ENCODE peak calls at places on chromosomes 7 and 10, in seven cellular contexts. One of them, this sample, is unnamed.

GRCh38 chr10:103874730-103875129 is 19.4 kb upstream of the SH3PXD2A start:
- DNase-seq in sigmoid colon: no peak
- DNase-seq in progenitor cell of endocrine pancreas: no peak
- DNase-seq in body of pancreas: no peak
- DNase-seq in GM06990: no peak
- DNase-seq in right lobe of liver: no peak
- DNase-seq in glutamatergic neuron: no peak
- DNase-seq in this sample: no peak

GRCh38 chr10:6667679-6668270 is 87.7 kb upstream of the PRKCQ start:
- DNase-seq in glutamatergic neuron: peak
- DNase-seq in progenitor cell of endocrine pancreas: peak
- DNase-seq in sigmoid colon: no peak
- DNase-seq in GM06990: no peak
- DNase-seq in right lobe of liver: no peak
- DNase-seq in body of pancreas: no peak
- DNase-seq in this sample: no peak

GRCh38 chr7:44367475-44368030 is 42.2 kb upstream of the CAMK2B start:
- DNase-seq in sigmoid colon: no peak
- DNase-seq in progenitor cell of endocrine pancreas: no peak
- DNase-seq in GM06990: no peak
- DNase-seq in right lobe of liver: no peak
- DNase-seq in glutamatergic neuron: no peak
- DNase-seq in body of pancreas: no peak
- DNase-seq in this sample: no peak

GRCh38 chr10:43953672-43954071 is 305.0 kb upstream of the ZNF32 start:
- DNase-seq in right lobe of liver: no peak
- DNase-seq in glutamatergic neuron: no peak
- DNase-seq in GM06990: no peak
- DNase-seq in progenitor cell of endocrine pancreas: no peak
- DNase-seq in sigmoid colon: no peak
- DNase-seq in body of pancreas: no peak
- DNase-seq in this sample: peak

GRCh38 chr7:150398965-150399320 is 19.8 kb downstream of the ZNF775 start:
- DNase-seq in right lobe of liver: no peak
- DNase-seq in sigmoid colon: peak
- DNase-seq in progenitor cell of endocrine pancreas: no peak
- DNase-seq in glutamatergic neuron: no peak
- DNase-seq in body of pancreas: no peak
- DNase-seq in GM06990: no peak
- DNase-seq in this sample: no peak

GRCh38 chr7:46757006-46757405 is 824.9 kb downstream of the TNS3 start:
- DNase-seq in progenitor cell of endocrine pancreas: no peak
- DNase-seq in glutamatergic neuron: no peak
- DNase-seq in GM06990: no peak
- DNase-seq in body of pancreas: no peak
- DNase-seq in right lobe of liver: no peak
- DNase-seq in sigmoid colon: no peak
- DNase-seq in this sample: no peak

GRCh38 chr7:27198871-27199801 is 755 bp downstream of the HOXA13 start:
- DNase-seq in right lobe of liver: no peak
- DNase-seq in sigmoid colon: no peak
- DNase-seq in progenitor cell of endocrine pancreas: no peak
- DNase-seq in body of pancreas: no peak
- DNase-seq in glutamatergic neuron: peak
- DNase-seq in GM06990: no peak
- DNase-seq in this sample: no peak

GRCh38 chr10:91636892-91637291 is 4.0 kb upstream of the PPP1R3C start:
- DNase-seq in sigmoid colon: no peak
- DNase-seq in glutamatergic neuron: no peak
- DNase-seq in GM06990: no peak
- DNase-seq in body of pancreas: no peak
- DNase-seq in right lobe of liver: peak
- DNase-seq in progenitor cell of endocrine pancreas: no peak
- DNase-seq in this sample: no peak

GRCh38 chr10:133286366-133286765 is 9.7 kb upstream of the ADAM8 start:
- DNase-seq in progenitor cell of endocrine pancreas: no peak
- DNase-seq in right lobe of liver: no peak
- DNase-seq in sigmoid colon: no peak
- DNase-seq in GM06990: no peak
- DNase-seq in glutamatergic neuron: no peak
- DNase-seq in body of pancreas: no peak
- DNase-seq in this sample: no peak

GRCh38 chr10:110918633-110919348 is at the start of gene BBIP1:
- DNase-seq in glutamatergic neuron: peak
- DNase-seq in body of pancreas: no peak
- DNase-seq in progenitor cell of endocrine pancreas: peak
- DNase-seq in right lobe of liver: peak
- DNase-seq in GM06990: peak
- DNase-seq in sigmoid colon: no peak
- DNase-seq in this sample: peak

GRCh38 chr10:110576220-110576619 is 8.7 kb downstream of the SMC3 start:
- DNase-seq in glutamatergic neuron: no peak
- DNase-seq in GM06990: no peak
- DNase-seq in body of pancreas: no peak
- DNase-seq in progenitor cell of endocrine pancreas: no peak
- DNase-seq in sigmoid colon: no peak
- DNase-seq in right lobe of liver: no peak
- DNase-seq in this sample: no peak

GRCh38 chr10:126059101-126059826 is 162.9 kb downstream of the FANK1 start:
- DNase-seq in sigmoid colon: no peak
- DNase-seq in progenitor cell of endocrine pancreas: no peak
- DNase-seq in GM06990: no peak
- DNase-seq in body of pancreas: no peak
- DNase-seq in right lobe of liver: no peak
- DNase-seq in glutamatergic neuron: no peak
- DNase-seq in this sample: no peak

GRCh38 chr10:69278446-69278963 is at the start of gene HK1:
- DNase-seq in right lobe of liver: no peak
- DNase-seq in glutamatergic neuron: no peak
- DNase-seq in sigmoid colon: no peak
- DNase-seq in progenitor cell of endocrine pancreas: no peak
- DNase-seq in body of pancreas: peak
- DNase-seq in GM06990: no peak
- DNase-seq in this sample: no peak

GRCh38 chr10:114768394-114768786 is 53.2 kb upstream of the FHIP2A start:
- DNase-seq in sigmoid colon: no peak
- DNase-seq in right lobe of liver: no peak
- DNase-seq in progenitor cell of endocrine pancreas: no peak
- DNase-seq in glutamatergic neuron: peak
- DNase-seq in body of pancreas: peak
- DNase-seq in GM06990: peak
- DNase-seq in this sample: no peak

GRCh38 chr7:77759294-77759889 is 38.8 kb downstream of the TMEM60 start:
- DNase-seq in body of pancreas: peak
- DNase-seq in right lobe of liver: peak
- DNase-seq in glutamatergic neuron: peak
- DNase-seq in GM06990: peak
- DNase-seq in sigmoid colon: no peak
- DNase-seq in progenitor cell of endocrine pancreas: peak
- DNase-seq in this sample: peak

GRCh38 chr10:32207544-32207943 is 139.4 kb downstream of the EPC1 start:
- DNase-seq in progenitor cell of endocrine pancreas: peak
- DNase-seq in right lobe of liver: no peak
- DNase-seq in sigmoid colon: no peak
- DNase-seq in glutamatergic neuron: peak
- DNase-seq in GM06990: no peak
- DNase-seq in body of pancreas: peak
- DNase-seq in this sample: peak

GRCh38 chr7:54932818-54933543 is 85.8 kb upstream of the EGFR start:
- DNase-seq in progenitor cell of endocrine pancreas: peak
- DNase-seq in right lobe of liver: peak
- DNase-seq in glutamatergic neuron: peak
- DNase-seq in body of pancreas: peak
- DNase-seq in sigmoid colon: peak
- DNase-seq in GM06990: no peak
- DNase-seq in this sample: peak

GRCh38 chr10:13527864-13528137 is 1.0 kb downstream of the BEND7 start:
- DNase-seq in progenitor cell of endocrine pancreas: no peak
- DNase-seq in GM06990: no peak
- DNase-seq in body of pancreas: no peak
- DNase-seq in glutamatergic neuron: no peak
- DNase-seq in right lobe of liver: no peak
- DNase-seq in sigmoid colon: no peak
- DNase-seq in this sample: no peak

GRCh38 chr7:84553711-84554110 is 359.1 kb upstream of the SEMA3A start:
- DNase-seq in progenitor cell of endocrine pancreas: no peak
- DNase-seq in right lobe of liver: no peak
- DNase-seq in body of pancreas: no peak
- DNase-seq in GM06990: no peak
- DNase-seq in sigmoid colon: no peak
- DNase-seq in glutamatergic neuron: no peak
- DNase-seq in this sample: no peak

GRCh38 chr7:101555269-101555920 is 73.7 kb downstream of the MYL10 start:
- DNase-seq in progenitor cell of endocrine pancreas: no peak
- DNase-seq in sigmoid colon: no peak
- DNase-seq in glutamatergic neuron: no peak
- DNase-seq in GM06990: no peak
- DNase-seq in right lobe of liver: peak
- DNase-seq in body of pancreas: no peak
- DNase-seq in this sample: no peak

GRCh38 chr10:27052646-27053045 is 47.6 kb downstream of the ANKRD26 start:
- DNase-seq in body of pancreas: no peak
- DNase-seq in progenitor cell of endocrine pancreas: no peak
- DNase-seq in right lobe of liver: no peak
- DNase-seq in sigmoid colon: no peak
- DNase-seq in glutamatergic neuron: no peak
- DNase-seq in GM06990: no peak
- DNase-seq in this sample: no peak

GRCh38 chr10:83089335-83089734 is 1050.0 kb upstream of the GHITM start:
- DNase-seq in GM06990: no peak
- DNase-seq in right lobe of liver: no peak
- DNase-seq in body of pancreas: no peak
- DNase-seq in sigmoid colon: no peak
- DNase-seq in progenitor cell of endocrine pancreas: no peak
- DNase-seq in glutamatergic neuron: no peak
- DNase-seq in this sample: no peak

GRCh38 chr7:47796347-47796746 is 151.9 kb downstream of the PKD1L1 start:
- DNase-seq in progenitor cell of endocrine pancreas: no peak
- DNase-seq in GM06990: no peak
- DNase-seq in sigmoid colon: no peak
- DNase-seq in right lobe of liver: no peak
- DNase-seq in glutamatergic neuron: no peak
- DNase-seq in body of pancreas: no peak
- DNase-seq in this sample: no peak
- TF ChIP-seq CTCF in progenitor cell of endocrine pancreas: no peak
- TF ChIP-seq CTCF in GM06990: no peak
- TF ChIP-seq CTCF in sigmoid colon: no peak
- TF ChIP-seq CTCF in right lobe of liver: no peak
- TF ChIP-seq CTCF in glutamatergic neuron: no peak
- TF ChIP-seq CTCF in body of pancreas: no peak
- TF ChIP-seq CTCF in this sample: no peak

GRCh38 chr10:99548041-99548530 is 15.3 kb downstream of the NKX2-3 start:
- DNase-seq in progenitor cell of endocrine pancreas: no peak
- DNase-seq in sigmoid colon: no peak
- DNase-seq in GM06990: no peak
- DNase-seq in body of pancreas: no peak
- DNase-seq in glutamatergic neuron: no peak
- DNase-seq in right lobe of liver: no peak
- DNase-seq in this sample: no peak
- TF ChIP-seq CTCF in progenitor cell of endocrine pancreas: no peak
- TF ChIP-seq CTCF in sigmoid colon: peak
- TF ChIP-seq CTCF in GM06990: peak
- TF ChIP-seq CTCF in body of pancreas: no peak
- TF ChIP-seq CTCF in glutamatergic neuron: no peak
- TF ChIP-seq CTCF in right lobe of liver: peak
- TF ChIP-seq CTCF in this sample: no peak

GRCh38 chr7:112715525-112715924 is 74.7 kb downstream of the TMEM168 start:
- DNase-seq in sigmoid colon: no peak
- DNase-seq in right lobe of liver: no peak
- DNase-seq in GM06990: no peak
- DNase-seq in glutamatergic neuron: no peak
- DNase-seq in progenitor cell of endocrine pancreas: no peak
- DNase-seq in body of pancreas: no peak
- DNase-seq in this sample: no peak

DNA sequence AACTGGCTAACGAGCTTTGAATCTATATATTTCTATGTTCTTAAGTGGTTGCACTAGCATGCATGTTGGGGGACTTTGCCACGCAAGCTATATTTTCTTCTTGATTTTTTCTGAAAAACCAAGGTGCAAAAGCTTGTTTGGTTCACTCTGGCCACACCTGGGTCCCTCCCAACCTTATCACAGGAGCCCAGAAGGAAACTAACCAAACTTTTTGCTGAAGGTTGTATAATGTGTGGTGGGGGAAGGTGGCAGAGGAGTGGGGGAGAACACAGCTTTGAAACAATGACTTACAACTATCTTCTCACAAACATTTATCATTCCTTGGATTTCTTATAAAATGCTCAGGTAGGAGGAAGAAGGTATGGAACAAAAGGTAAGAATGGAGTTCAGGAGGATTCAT is 75.3 kb downstream of the TMEM168 start:
- DNase-seq in progenitor cell of endocrine pancreas: no peak
- DNase-seq in body of pancreas: no peak
- DNase-seq in sigmoid colon: no peak
- DNase-seq in right lobe of liver: no peak
- DNase-seq in glutamatergic neuron: no peak
- DNase-seq in GM06990: no peak
- DNase-seq in this sample: no peak
- TF ChIP-seq CTCF in progenitor cell of endocrine pancreas: no peak
- TF ChIP-seq CTCF in body of pancreas: no peak
- TF ChIP-seq CTCF in sigmoid colon: no peak
- TF ChIP-seq CTCF in right lobe of liver: no peak
- TF ChIP-seq CTCF in glutamatergic neuron: no peak
- TF ChIP-seq CTCF in GM06990: no peak
- TF ChIP-seq CTCF in this sample: no peak

GRCh38 chr10:62853710-62854109 is 37.5 kb upstream of the EGR2 start:
- DNase-seq in body of pancreas: no peak
- DNase-seq in GM06990: peak
- DNase-seq in progenitor cell of endocrine pancreas: no peak
- DNase-seq in glutamatergic neuron: no peak
- DNase-seq in right lobe of liver: no peak
- DNase-seq in sigmoid colon: no peak
- DNase-seq in this sample: no peak

GRCh38 chr10:62850646-62851045 is 34.5 kb upstream of the EGR2 start:
- DNase-seq in GM06990: peak
- DNase-seq in body of pancreas: no peak
- DNase-seq in sigmoid colon: no peak
- DNase-seq in right lobe of liver: no peak
- DNase-seq in progenitor cell of endocrine pancreas: no peak
- DNase-seq in glutamatergic neuron: no peak
- DNase-seq in this sample: no peak

GRCh38 chr10:62847433-62847832 is 31.3 kb upstream of the EGR2 start:
- DNase-seq in progenitor cell of endocrine pancreas: no peak
- DNase-seq in glutamatergic neuron: no peak
- DNase-seq in sigmoid colon: no peak
- DNase-seq in body of pancreas: no peak
- DNase-seq in GM06990: no peak
- DNase-seq in right lobe of liver: no peak
- DNase-seq in this sample: no peak

GRCh38 chr10:62852961-62853702 is 37.0 kb upstream of the EGR2 start:
- DNase-seq in right lobe of liver: no peak
- DNase-seq in progenitor cell of endocrine pancreas: no peak
- DNase-seq in GM06990: peak
- DNase-seq in glutamatergic neuron: no peak
- DNase-seq in sigmoid colon: no peak
- DNase-seq in body of pancreas: no peak
- DNase-seq in this sample: no peak

DNA sequence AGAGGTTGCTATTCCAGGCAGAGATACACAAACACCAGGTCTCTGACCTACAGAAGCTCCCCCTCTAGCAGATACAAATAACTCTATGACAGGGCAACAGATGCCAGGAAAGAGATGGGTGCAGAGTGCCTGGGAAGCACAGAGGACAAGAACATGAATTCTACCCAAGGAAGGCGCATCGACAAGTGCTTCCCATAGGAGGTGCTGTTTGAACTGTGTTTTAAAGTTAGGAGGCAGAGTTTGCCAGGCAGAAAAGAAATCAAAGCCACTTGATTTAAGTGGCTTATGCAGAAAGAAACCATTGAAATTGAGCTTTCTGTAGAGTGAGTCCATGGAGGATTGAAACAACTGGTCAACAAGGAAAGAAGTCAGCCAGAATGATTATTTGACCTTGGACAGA is 35.3 kb upstream of the EGR2 start:
- DNase-seq in glutamatergic neuron: no peak
- DNase-seq in right lobe of liver: no peak
- DNase-seq in body of pancreas: no peak
- DNase-seq in progenitor cell of endocrine pancreas: no peak
- DNase-seq in sigmoid colon: no peak
- DNase-seq in GM06990: no peak
- DNase-seq in this sample: no peak
- TF ChIP-seq CTCF in glutamatergic neuron: peak
- TF ChIP-seq CTCF in right lobe of liver: no peak
- TF ChIP-seq CTCF in body of pancreas: no peak
- TF ChIP-seq CTCF in progenitor cell of endocrine pancreas: peak
- TF ChIP-seq CTCF in sigmoid colon: no peak
- TF ChIP-seq CTCF in GM06990: peak
- TF ChIP-seq CTCF in this sample: no peak

This sample was measured in heart left ventricle.